ENCODE peak calls at places on chromosomes 1 and 21, in seven cellular contexts. K is foreskin fibroblast, O is heart right ventricle, Q is WERI-Rb-1, Z is keratinocyte, I is kidney, W is astrocyte of the spinal cord. X is an unnamed sample.

GRCh38 chr1:39359028-39359570 is 132.3 kb upstream of the BMP8A start:
- DNase-seq in Z (no peak), Q (no peak), W (peak; percentile 37), K (no peak), I (no peak), O (no peak), X (no peak)

GRCh38 chr21:38913120-38913975 is 107.6 kb downstream of the ETS2 start:
- DNase-seq in O (peak; percentile 72), I (peak; percentile 96), Q (no peak), K (peak; percentile 65), Z (no peak), W (peak; percentile 74), X (peak; percentile 52)

GRCh38 chr1:87131809-87132663 is 196.6 kb upstream of the LMO4 start:
- DNase-seq in K (peak; percentile 62), Z (no peak), W (peak; percentile 79), Q (peak; percentile 74), O (peak; percentile 84), I (peak; percentile 93), X (peak; percentile 44)

GRCh38 chr1:202046227-202046626 is 35.8 kb downstream of the ELF3 start:
- DNase-seq in Z (no peak), W (no peak), I (peak; percentile 96), Q (no peak), K (no peak), O (no peak), X (no peak)

GRCh38 chr1:15156807-15157380 is 3.3 kb downstream of the TMEM51 start:
- DNase-seq in O (no peak), W (no peak), Z (no peak), K (no peak), I (no peak), Q (peak; percentile 54), X (no peak)

GRCh38 chr1:218759795-218760194 is 413.9 kb upstream of the LYPLAL1 start:
- DNase-seq in W (no peak), Z (no peak), Q (no peak), K (no peak), I (no peak), O (no peak), X (no peak)

GRCh38 chr1:97796716-97797115 is 124.1 kb downstream of the DPYD start:
- DNase-seq in O (no peak), W (peak; percentile 23), Z (no peak), I (no peak), K (no peak), Q (no peak), X (no peak)

GRCh38 chr1:106944721-106945120 is 111.8 kb upstream of the PRMT6 start:
- DNase-seq in W (no peak), I (no peak), Z (no peak), O (no peak), K (peak; percentile 64), Q (peak; percentile 32), X (no peak)

GRCh38 chr1:167630568-167631385 is 745 bp downstream of the RCSD1 start:
- DNase-seq in Z (no peak), Q (no peak), W (no peak), O (no peak), K (no peak), I (no peak), X (no peak)

GRCh38 chr1:203481186-203481585 is 5.6 kb downstream of the PRELP start:
- DNase-seq in O (no peak), W (no peak), Q (no peak), I (no peak), Z (no peak), K (no peak), X (no peak)

GRCh38 chr21:26794597-26795397 is 50.4 kb downstream of the ADAMTS1 start:
- DNase-seq in O (no peak), I (no peak), Q (no peak), W (no peak), K (no peak), Z (no peak), X (no peak)

GRCh38 chr1:35269190-35269988 is 880 bp downstream of the ZMYM4 start:
- DNase-seq in O (no peak), Q (no peak), K (no peak), W (peak; percentile 13), Z (no peak), I (no peak), X (no peak)

GRCh38 chr21:25313891-25314646 is 293.2 kb downstream of the MRPL39 start:
- DNase-seq in W (peak; percentile 60), O (no peak), I (no peak), K (no peak), Z (no peak), Q (no peak), X (no peak)

GRCh38 chr1:12615916-12616708 is 1.9 kb downstream of the DHRS3 start:
- DNase-seq in Z (no peak), Q (peak; percentile 24), K (peak; percentile 36), W (no peak), O (peak; percentile 60), I (peak; percentile 92), X (peak; percentile 80)

GRCh38 chr1:4825841-4826450 is 171.5 kb downstream of the AJAP1 start:
- DNase-seq in W (no peak), Z (no peak), K (no peak), O (no peak), I (no peak), Q (peak; percentile 39), X (no peak)

GRCh38 chr1:35192853-35193664 is at the start of gene SFPQ:
- DNase-seq in K (peak; percentile 98), O (peak; percentile 98), I (peak; percentile 98), Q (peak; percentile 97), Z (peak; percentile 95), W (peak; percentile 100), X (peak; percentile 99)

GRCh38 chr1:2921970-2922686 is 99.1 kb upstream of the ACTRT2 start:
- DNase-seq in I (no peak), O (no peak), Z (no peak), K (no peak), Q (peak; percentile 40), W (no peak), X (no peak)

GRCh38 chr1:14055442-14056225 is 355.6 kb downstream of the PRDM2 start:
- DNase-seq in I (no peak), Z (no peak), K (no peak), W (peak; percentile 56), Q (no peak), O (no peak), X (no peak)

GRCh38 chr1:15742339-15742801 is at the start of gene TMEM82:
- DNase-seq in W (no peak), K (no peak), O (no peak), Q (no peak), I (peak; percentile 79), Z (no peak), X (no peak)

GRCh38 chr21:29333355-29333746 is 34.6 kb downstream of the BACH1 start:
- DNase-seq in K (no peak), I (no peak), O (no peak), Z (no peak), W (no peak), Q (no peak), X (no peak)

GRCh38 chr1:23977187-23977853 is 2.8 kb downstream of the SRSF10 start:
- DNase-seq in Q (no peak), I (no peak), W (no peak), Z (no peak), O (no peak), K (no peak), X (no peak)
- H3K4me3 ChIP-seq in Q (no peak overlapping the region), I (no peak overlapping the region), W (no peak overlapping the region), Z (no peak overlapping the region), O (peak overlapping the region; percentile 74), K (no peak overlapping the region), X (peak overlapping the region; percentile 5)

GRCh38 chr1:43614891-43615290 is 35.1 kb upstream of the KDM4A start:
- DNase-seq in K (no peak), Q (no peak), Z (no peak), I (no peak), O (no peak), W (no peak), X (no peak)

GRCh38 chr1:43612406-43612805 is 37.5 kb upstream of the KDM4A start:
- DNase-seq in Q (no peak), K (no peak), I (peak; percentile 30), O (no peak), W (no peak), Z (no peak), X (no peak)

GRCh38 chr1:43614211-43614610 is 35.7 kb upstream of the KDM4A start:
- DNase-seq in Q (no peak), O (no peak), I (peak; percentile 61), Z (no peak), W (no peak), K (no peak), X (no peak)

GRCh38 chr1:43613075-43613942 is 36.6 kb upstream of the KDM4A start:
- DNase-seq in Q (no peak), W (no peak), O (no peak), Z (no peak), I (peak; percentile 64), K (no peak), X (no peak)

GRCh38 chr1:43611950-43612349 is 38.0 kb upstream of the KDM4A start:
- DNase-seq in Q (no peak), O (no peak), K (no peak), I (no peak), Z (no peak), W (no peak), X (no peak)
- H3K4me3 ChIP-seq in Q (no peak overlapping the region), O (no peak overlapping the region), K (no peak overlapping the region), I (no peak overlapping the region), Z (no peak overlapping the region), W (no peak overlapping the region), X (no peak overlapping the region)

GRCh38 chr1:233605205-233605604 is 8.7 kb upstream of the KCNK1 start:
- DNase-seq in Q (no peak), Z (no peak), O (no peak), I (no peak), W (no peak), K (no peak), X (no peak)
- H3K4me3 ChIP-seq in Q (no peak overlapping the region), Z (no peak overlapping the region), O (no peak overlapping the region), I (no peak overlapping the region), W (no peak overlapping the region), K (no peak overlapping the region), X (no peak overlapping the region)

GRCh38 chr1:36818771-36819170 is 215.5 kb downstream of the GRIK3 start:
- DNase-seq in I (peak; percentile 46), K (no peak), O (no peak), Q (no peak), Z (no peak), W (no peak), X (no peak)

GRCh38 chr1:36821386-36821785 is 212.9 kb downstream of the GRIK3 start:
- DNase-seq in K (no peak), I (peak; percentile 58), Q (no peak), O (no peak), Z (no peak), W (no peak), X (no peak)

GRCh38 chr1:36814774-36815173 is 219.5 kb downstream of the GRIK3 start:
- DNase-seq in Z (no peak), Q (no peak), I (peak; percentile 1), W (no peak), K (no peak), O (no peak), X (no peak)

GRCh38 chr1:36816348-36816747 is 218.0 kb downstream of the GRIK3 start:
- DNase-seq in O (no peak), Z (no peak), W (no peak), I (no peak), K (no peak), Q (no peak), X (no peak)
- H3K4me3 ChIP-seq in O (no peak overlapping the region), Z (no peak overlapping the region), W (no peak overlapping the region), I (no peak overlapping the region), K (no peak overlapping the region), Q (no peak overlapping the region), X (no peak overlapping the region)

X was measured in gastrocnemius medialis.